ENCODE peak calls at places on chromosomes 16 and 17, in nine cellular contexts. O is activated effector memory CD4-positive, alpha-beta T cell treated with anti-CD3 and anti-CD28 coated beads, Interleukin-2, amount 50 U/mL, for 16 hours; K is AG10803; R is fibroblast of lung; E is NCI-H345; C is Ammon's horn; M is amniotic stem cell; V is foreskin melanocyte; G is GM13977. H is an unnamed sample.

GRCh38 chr16:84897911-84898377 is 78.2 kb downstream of the CRISPLD2 start:
- DNase-seq in R (no peak), C (peak; percentile 66), M (no peak), O (no peak), V (no peak), K (no peak), E (no peak), G (no peak), H (no peak)

GRCh38 chr17:40534431-40535189 is 30.7 kb downstream of the CCR7 start:
- DNase-seq in K (peak; percentile 59), M (no peak), C (no peak), O (peak; percentile 60), G (no peak), E (no peak), V (no peak), R (no peak), H (no peak)

GRCh38 chr17:40614431-40615294 is 33.0 kb downstream of the SMARCE1 start:
- DNase-seq in G (peak; percentile 45), R (no peak), O (no peak), M (no peak), C (no peak), E (no peak), K (no peak), V (no peak), H (no peak)

GRCh38 chr17:75124041-75124818 is 7.3 kb downstream of the NT5C start:
- DNase-seq in O (peak; percentile 90), R (peak; percentile 86), M (no peak), V (no peak), G (no peak), E (peak; percentile 27), C (no peak), K (no peak), H (peak; percentile 67)

GRCh38 chr16:67116388-67117311 is 6.9 kb downstream of the PHAF1 start:
- DNase-seq in C (peak; percentile 67), R (no peak), K (peak; percentile 20), E (no peak), G (no peak), M (no peak), V (peak; percentile 64), O (peak; percentile 3), H (no peak)

GRCh38 chr16:71373073-71373472 is 14.6 kb downstream of the CALB2 start:
- DNase-seq in E (peak; percentile 17), R (peak; percentile 16), G (no peak), K (peak; percentile 59), M (no peak), C (no peak), V (no peak), O (no peak), H (peak; percentile 4)

GRCh38 chr17:50908860-50909764 is 43.0 kb upstream of the TOB1 start:
- DNase-seq in C (no peak), O (peak; percentile 75), V (no peak), G (no peak), M (no peak), R (no peak), E (peak; percentile 75), K (no peak), H (peak; percentile 67)

GRCh38 chr16:72876221-72876620 is 171.7 kb downstream of the ZFHX3 start:
- DNase-seq in V (peak; percentile 63), K (peak; percentile 75), G (peak; percentile 30), E (no peak), M (peak; percentile 45), O (no peak), C (peak; percentile 65), R (peak; percentile 96), H (peak; percentile 93)

GRCh38 chr16:73254983-73255382 is 207.1 kb upstream of the ZFHX3 start:
- DNase-seq in G (no peak), R (no peak), C (no peak), O (no peak), M (no peak), K (no peak), V (no peak), E (peak; percentile 60), H (no peak)

GRCh38 chr17:64130559-64131001 is 636 bp upstream of the ERN1 start:
- DNase-seq in V (peak; percentile 51), K (peak; percentile 79), E (no peak), M (peak; percentile 60), C (peak; percentile 25), O (peak; percentile 87), G (peak; percentile 53), R (peak; percentile 48), H (no peak)

GRCh38 chr17:77002103-77003045 is 134.2 kb downstream of the MGAT5B start:
- DNase-seq in G (no peak), K (peak; percentile 27), R (peak; percentile 93), O (no peak), E (peak; percentile 47), C (no peak), M (no peak), V (no peak), H (peak; percentile 91)